ENCODE peak calls at places on chromosome 1, in six cellular contexts. One of them, this sample, is unnamed.

GRCh38 chr1:198848649-198849048 is 209.8 kb downstream of the PTPRC start:
- DNase-seq in DND-41: no peak
- DNase-seq in right lobe of liver: no peak
- DNase-seq in ovary: no peak
- DNase-seq in neural progenitor cell: no peak
- DNase-seq in HCT116: no peak
- DNase-seq in this sample: no peak

GRCh38 chr1:31111290-31111951 is 45.9 kb upstream of the PUM1 start:
- DNase-seq in right lobe of liver: peak; percentile 83
- DNase-seq in ovary: peak; percentile 28
- DNase-seq in HCT116: no peak
- DNase-seq in DND-41: no peak
- DNase-seq in neural progenitor cell: peak; percentile 72
- DNase-seq in this sample: no peak

GRCh38 chr1:94772230-94772641 is 47.9 kb upstream of the SLC44A3 start:
- DNase-seq in HCT116: no peak
- DNase-seq in DND-41: no peak
- DNase-seq in right lobe of liver: no peak
- DNase-seq in neural progenitor cell: no peak
- DNase-seq in ovary: no peak
- DNase-seq in this sample: no peak

GRCh38 chr1:216562383-216562782 is 139.1 kb upstream of the USH2A start:
- DNase-seq in DND-41: no peak
- DNase-seq in right lobe of liver: no peak
- DNase-seq in HCT116: no peak
- DNase-seq in neural progenitor cell: peak; percentile 25
- DNase-seq in ovary: no peak
- DNase-seq in this sample: no peak

GRCh38 chr1:29901618-29902017 is 665.3 kb downstream of the PTPRU start:
- DNase-seq in ovary: no peak
- DNase-seq in DND-41: no peak
- DNase-seq in neural progenitor cell: peak; percentile 65
- DNase-seq in HCT116: no peak
- DNase-seq in right lobe of liver: no peak
- DNase-seq in this sample: no peak

GRCh38 chr1:220511785-220512184 is 16.2 kb upstream of the MARK1 start:
- DNase-seq in neural progenitor cell: peak; percentile 83
- DNase-seq in right lobe of liver: no peak
- DNase-seq in HCT116: no peak
- DNase-seq in DND-41: no peak
- DNase-seq in ovary: no peak
- DNase-seq in this sample: no peak

GRCh38 chr1:116574581-116575291 is 3.9 kb upstream of the CD58 start:
- DNase-seq in DND-41: peak; percentile 71
- DNase-seq in HCT116: peak; percentile 36
- DNase-seq in neural progenitor cell: peak; percentile 76
- DNase-seq in ovary: peak; percentile 44
- DNase-seq in right lobe of liver: no peak
- DNase-seq in this sample: no peak

GRCh38 chr1:156821801-156822200 is 5.2 kb upstream of the SH2D2A start:
- DNase-seq in neural progenitor cell: no peak
- DNase-seq in right lobe of liver: no peak
- DNase-seq in HCT116: no peak
- DNase-seq in ovary: no peak
- DNase-seq in DND-41: no peak
- DNase-seq in this sample: no peak

GRCh38 chr1:214902636-214903320 is 179.8 kb upstream of the KCNK2 start:
- DNase-seq in ovary: no peak
- DNase-seq in HCT116: peak; percentile 6
- DNase-seq in right lobe of liver: no peak
- DNase-seq in neural progenitor cell: no peak
- DNase-seq in DND-41: no peak
- DNase-seq in this sample: no peak

GRCh38 chr1:5742801-5743200 is 249.4 kb downstream of the NPHP4 start:
- DNase-seq in DND-41: no peak
- DNase-seq in neural progenitor cell: no peak
- DNase-seq in HCT116: no peak
- DNase-seq in right lobe of liver: peak; percentile 47
- DNase-seq in ovary: no peak
- DNase-seq in this sample: peak; percentile 44

GRCh38 chr1:201457508-201457960 is 11.5 kb downstream of the PHLDA3 start:
- DNase-seq in neural progenitor cell: no peak
- DNase-seq in right lobe of liver: no peak
- DNase-seq in DND-41: no peak
- DNase-seq in HCT116: no peak
- DNase-seq in ovary: no peak
- DNase-seq in this sample: no peak

GRCh38 chr1:81679972-81680371 is 120.8 kb upstream of the ADGRL2 start:
- DNase-seq in HCT116: no peak
- DNase-seq in ovary: no peak
- DNase-seq in right lobe of liver: no peak
- DNase-seq in neural progenitor cell: peak; percentile 82
- DNase-seq in DND-41: no peak
- DNase-seq in this sample: no peak

GRCh38 chr1:12034381-12034801 is 15.1 kb downstream of the MIIP start:
- DNase-seq in neural progenitor cell: no peak
- DNase-seq in HCT116: no peak
- DNase-seq in right lobe of liver: no peak
- DNase-seq in ovary: peak; percentile 81
- DNase-seq in DND-41: no peak
- DNase-seq in this sample: no peak

GRCh38 chr1:221234821-221235220 is 355.6 kb downstream of the HLX start:
- DNase-seq in DND-41: no peak
- DNase-seq in ovary: no peak
- DNase-seq in neural progenitor cell: no peak
- DNase-seq in right lobe of liver: no peak
- DNase-seq in HCT116: no peak
- DNase-seq in this sample: no peak

GRCh38 chr1:17567582-17567981 is 28.1 kb downstream of the ARHGEF10L start:
- DNase-seq in right lobe of liver: no peak
- DNase-seq in ovary: peak; percentile 66
- DNase-seq in neural progenitor cell: no peak
- DNase-seq in DND-41: no peak
- DNase-seq in HCT116: no peak
- DNase-seq in this sample: no peak

GRCh38 chr1:153658400-153659174 is at the start of gene SNAPIN:
- DNase-seq in DND-41: peak; percentile 93
- DNase-seq in right lobe of liver: peak; percentile 90
- DNase-seq in HCT116: peak; percentile 69
- DNase-seq in ovary: peak; percentile 91
- DNase-seq in neural progenitor cell: peak; percentile 95
- DNase-seq in this sample: peak; percentile 88
- TF ChIP-seq CTCF in DND-41: peak; percentile 32
- TF ChIP-seq CTCF in right lobe of liver: no peak
- TF ChIP-seq CTCF in HCT116: no peak
- TF ChIP-seq CTCF in ovary: peak; percentile 23
- TF ChIP-seq CTCF in neural progenitor cell: peak; percentile 25
- TF ChIP-seq CTCF in this sample: no peak

DNA sequence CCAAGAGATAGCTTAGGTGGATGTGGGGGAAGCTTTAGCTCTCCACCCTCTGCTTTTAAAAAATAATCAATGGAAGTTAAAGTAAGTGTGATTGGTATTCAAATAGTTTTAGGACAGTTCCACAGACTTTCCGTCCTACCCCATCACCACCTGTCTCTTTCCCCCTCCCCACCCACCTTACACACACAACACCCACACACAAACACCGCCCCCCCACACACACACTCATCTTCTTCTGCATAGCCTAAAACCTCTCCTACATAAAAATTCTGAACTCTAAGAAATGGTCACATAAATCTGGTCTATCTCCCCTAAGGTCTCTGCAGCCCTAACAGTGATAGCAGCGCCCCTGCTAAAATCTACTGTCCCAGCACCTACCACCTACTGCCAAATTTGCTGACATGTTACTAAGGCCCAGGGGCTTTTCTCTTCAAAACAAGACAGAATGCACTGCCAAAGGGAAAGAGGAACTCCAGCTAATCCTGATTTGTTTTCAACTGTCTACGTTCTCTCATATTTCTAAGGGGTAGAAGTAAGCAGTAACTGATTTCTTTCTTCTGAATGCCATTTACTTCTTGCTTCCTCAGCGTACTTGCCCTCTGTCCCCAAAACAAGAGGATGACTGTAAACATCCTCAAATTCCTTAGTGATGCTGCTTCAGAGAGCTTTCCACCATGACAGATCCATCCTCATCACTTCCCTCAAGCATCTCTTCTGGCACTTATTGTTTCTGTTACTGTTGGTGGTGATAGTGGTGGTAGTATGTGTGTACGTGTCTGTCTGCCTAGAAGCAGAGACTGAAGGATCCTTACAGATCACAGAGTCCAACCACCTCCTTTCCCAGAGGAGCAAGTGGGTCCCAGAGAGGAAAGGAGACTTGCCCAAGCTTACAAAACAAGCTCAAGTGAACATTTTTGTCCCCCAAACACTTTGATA is 56.8 kb downstream of the LUZP1 start:
- DNase-seq in DND-41: no peak
- DNase-seq in ovary: no peak
- DNase-seq in right lobe of liver: no peak
- DNase-seq in neural progenitor cell: no peak
- DNase-seq in HCT116: no peak
- DNase-seq in this sample: no peak
- H3K4me1 ChIP-seq in DND-41: no peaks in the 10 kb centered on the region
- H3K4me1 ChIP-seq in ovary: peaks cover 9% of the 10 kb centered on the region
- H3K4me1 ChIP-seq in right lobe of liver: no peaks in the 10 kb centered on the region
- H3K4me1 ChIP-seq in neural progenitor cell: peaks cover 25% of the 10 kb centered on the region
- H3K4me1 ChIP-seq in HCT116: peaks cover 26% of the 10 kb centered on the region
- H3K4me1 ChIP-seq in this sample: peaks cover 20% of the 10 kb centered on the region

DNA sequence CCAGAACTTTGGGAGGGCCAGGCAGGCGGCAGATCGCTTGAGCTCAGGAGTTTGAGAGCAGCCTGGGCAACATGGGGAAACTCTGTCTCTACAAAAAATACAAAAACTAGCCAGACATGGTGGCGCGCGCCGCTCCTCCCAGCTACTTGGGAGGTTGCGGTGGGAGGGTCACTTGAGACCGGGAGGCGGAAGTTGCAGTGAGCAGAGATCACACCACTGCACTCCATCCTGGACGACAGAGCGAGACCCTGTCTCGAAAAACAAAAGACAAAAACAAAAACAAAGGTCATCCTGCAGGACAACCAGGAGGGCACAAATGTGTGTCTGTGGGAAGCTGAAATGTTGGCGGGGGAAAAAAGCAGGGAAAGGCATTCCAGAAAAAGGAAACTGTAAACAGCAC is 104.1 kb upstream of the HNRNPU start:
- DNase-seq in neural progenitor cell: peak; percentile 28
- DNase-seq in ovary: peak; percentile 28
- DNase-seq in HCT116: no peak
- DNase-seq in DND-41: no peak
- DNase-seq in right lobe of liver: no peak
- DNase-seq in this sample: no peak
- H3K27ac ChIP-seq in neural progenitor cell: peak overlapping the region; percentile 99
- H3K27ac ChIP-seq in ovary: peak overlapping the region; percentile 97
- H3K27ac ChIP-seq in HCT116: no peak overlapping the region
- H3K27ac ChIP-seq in DND-41: no peak overlapping the region
- H3K27ac ChIP-seq in right lobe of liver: peak overlapping the region; percentile 100
- H3K27ac ChIP-seq in this sample: no peak overlapping the region

GRCh38 chr1:15951341-15952153 is 24.4 kb downstream of the ZBTB17 start:
- DNase-seq in ovary: no peak
- DNase-seq in HCT116: no peak
- DNase-seq in neural progenitor cell: no peak
- DNase-seq in right lobe of liver: no peak
- DNase-seq in DND-41: no peak
- DNase-seq in this sample: no peak
- TF ChIP-seq CTCF in ovary: no peak
- TF ChIP-seq CTCF in HCT116: no peak
- TF ChIP-seq CTCF in neural progenitor cell: no peak
- TF ChIP-seq CTCF in right lobe of liver: no peak
- TF ChIP-seq CTCF in DND-41: no peak
- TF ChIP-seq CTCF in this sample: no peak

DNA sequence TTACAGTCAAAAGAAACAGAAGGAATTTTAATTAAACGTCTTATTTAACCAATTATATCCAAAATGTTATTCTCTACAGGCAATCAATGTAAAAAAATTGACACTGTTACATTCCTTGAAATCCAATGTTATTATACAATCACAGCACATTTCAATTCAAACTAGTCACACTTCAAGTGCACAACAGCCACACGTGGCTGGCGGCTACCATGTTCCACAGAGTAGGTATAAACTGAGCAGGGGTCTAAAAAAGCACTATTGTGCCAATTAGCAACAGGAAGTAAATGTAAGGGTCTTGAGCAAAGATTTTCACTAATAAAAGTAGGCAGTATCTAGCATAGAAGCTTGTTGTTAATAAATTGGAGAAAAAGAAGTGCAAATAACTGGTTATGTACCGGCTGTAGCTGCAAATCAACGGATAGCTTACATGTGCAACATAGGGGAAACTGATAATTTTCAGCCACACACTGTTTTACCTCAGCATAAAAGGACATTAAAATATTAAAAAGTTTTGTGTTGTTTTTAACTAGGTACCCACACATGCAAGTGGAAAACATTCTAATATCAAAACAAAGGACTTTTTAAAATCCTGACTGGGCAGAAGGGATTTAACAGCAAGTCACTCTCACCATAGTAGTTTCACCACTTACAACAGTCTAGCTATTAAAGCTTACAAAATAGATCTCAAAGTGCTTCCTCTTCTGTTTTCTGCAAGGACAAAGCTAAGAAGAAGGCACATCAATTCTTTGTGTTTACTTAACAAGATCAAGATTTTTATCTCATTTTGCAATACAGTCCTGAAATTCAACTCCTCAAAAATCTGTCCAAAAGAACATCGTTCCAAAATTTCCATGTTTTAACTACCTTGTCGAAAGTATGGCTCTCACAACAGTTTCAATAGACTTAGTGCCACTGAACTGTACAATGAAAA is 2.5 kb downstream of the CSDE1 start:
- DNase-seq in neural progenitor cell: no peak
- DNase-seq in HCT116: no peak
- DNase-seq in DND-41: no peak
- DNase-seq in ovary: no peak
- DNase-seq in right lobe of liver: no peak
- DNase-seq in this sample: no peak
- H3K4me1 ChIP-seq in neural progenitor cell: peaks cover 31% of the 10 kb centered on the region
- H3K4me1 ChIP-seq in HCT116: peaks cover 12% of the 10 kb centered on the region
- H3K4me1 ChIP-seq in DND-41: peaks cover 53% of the 10 kb centered on the region
- H3K4me1 ChIP-seq in ovary: peaks cover 15% of the 10 kb centered on the region
- H3K4me1 ChIP-seq in right lobe of liver: peaks cover 10% of the 10 kb centered on the region
- H3K4me1 ChIP-seq in this sample: peaks cover 20% of the 10 kb centered on the region

GRCh38 chr1:234668577-234668955 is 58.6 kb upstream of the IRF2BP2 start:
- DNase-seq in right lobe of liver: no peak
- DNase-seq in HCT116: no peak
- DNase-seq in neural progenitor cell: no peak
- DNase-seq in DND-41: no peak
- DNase-seq in ovary: no peak
- DNase-seq in this sample: no peak

GRCh38 chr1:234669499-234669898 is 59.5 kb upstream of the IRF2BP2 start:
- DNase-seq in right lobe of liver: no peak
- DNase-seq in DND-41: no peak
- DNase-seq in HCT116: no peak
- DNase-seq in ovary: no peak
- DNase-seq in neural progenitor cell: no peak
- DNase-seq in this sample: no peak

GRCh38 chr1:234667891-234668576 is 58.1 kb upstream of the IRF2BP2 start:
- DNase-seq in ovary: no peak
- DNase-seq in DND-41: no peak
- DNase-seq in neural progenitor cell: no peak
- DNase-seq in right lobe of liver: no peak
- DNase-seq in HCT116: no peak
- DNase-seq in this sample: no peak

GRCh38 chr1:234672349-234673135 is 62.6 kb upstream of the IRF2BP2 start:
- DNase-seq in ovary: no peak
- DNase-seq in HCT116: no peak
- DNase-seq in right lobe of liver: no peak
- DNase-seq in neural progenitor cell: no peak
- DNase-seq in DND-41: no peak
- DNase-seq in this sample: no peak

GRCh38 chr1:234670936-234671628 is 61.1 kb upstream of the IRF2BP2 start:
- DNase-seq in ovary: no peak
- DNase-seq in neural progenitor cell: no peak
- DNase-seq in right lobe of liver: no peak
- DNase-seq in DND-41: no peak
- DNase-seq in HCT116: no peak
- DNase-seq in this sample: no peak
- H3K27ac ChIP-seq in ovary: no peak overlapping the region
- H3K27ac ChIP-seq in neural progenitor cell: no peak overlapping the region
- H3K27ac ChIP-seq in right lobe of liver: peak overlapping the region; percentile 57
- H3K27ac ChIP-seq in DND-41: no peak overlapping the region
- H3K27ac ChIP-seq in HCT116: no peak overlapping the region
- H3K27ac ChIP-seq in this sample: no peak overlapping the region